ENCODE peak calls at places on chromosomes 16 and 17, in five cellular contexts. C is CD4-positive, alpha-beta memory T cell; T is right cardiac atrium; H is psoas muscle; O is AG04450. E is an unnamed sample.

GRCh38 chr16:59463776-59464175 is 729.7 kb upstream of the GOT2 start:
- DNase-seq in T (no peak), C (no peak), H (no peak), O (no peak), E (no peak)

GRCh38 chr17:77020973-77021372 is 119.8 kb upstream of the SEC14L1 start:
- DNase-seq in T (no peak), H (no peak), C (no peak), O (no peak), E (no peak)

GRCh38 chr16:89352091-89352681 is 134.7 kb downstream of the ZNF778 start:
- DNase-seq in O (no peak), T (peak), C (no peak), H (peak), E (no peak)

GRCh38 chr17:44781553-44782348 is 23.0 kb downstream of the ADAM11 start:
- DNase-seq in H (no peak), T (peak), C (no peak), O (no peak), E (no peak)

GRCh38 chr16:9797306-9797705 is 384.9 kb downstream of the GRIN2A start:
- DNase-seq in C (no peak), T (no peak), H (no peak), O (no peak), E (no peak)

GRCh38 chr17:81020767-81021497 is 14.0 kb upstream of the BAIAP2 start:
- DNase-seq in C (no peak), T (peak), H (peak), O (no peak), E (peak)

GRCh38 chr16:69329369-69330285 is 761 bp downstream of the PDF start:
- DNase-seq in T (peak), H (no peak), C (peak), O (no peak), E (no peak)

GRCh38 chr17:75679706-75680201 is 12.6 kb downstream of the SAP30BP start:
- DNase-seq in T (peak), C (no peak), O (no peak), H (no peak), E (no peak)

GRCh38 chr16:87831421-87832136 is 37.7 kb downstream of the SLC7A5 start:
- DNase-seq in H (no peak), O (no peak), C (peak), T (no peak), E (no peak)

GRCh38 chr17:61551255-61551742 is 39.7 kb downstream of the NACA2 start:
- DNase-seq in C (no peak), H (no peak), T (no peak), O (no peak), E (peak)

GRCh38 chr17:47265983-47266541 is 12.4 kb downstream of the ITGB3 start:
- DNase-seq in C (no peak), H (no peak), O (no peak), T (no peak), E (no peak)

GRCh38 chr16:11788914-11789313 is 8.1 kb downstream of the ZC3H7A start:
- DNase-seq in T (no peak), C (peak), H (no peak), O (no peak), E (no peak)

GRCh38 chr17:72498671-72499210 is 377.9 kb downstream of the SOX9 start:
- DNase-seq in O (no peak), T (no peak), C (no peak), H (no peak), E (peak)
- H3K27ac ChIP-seq in O (no peak), T (no peak), C (no peak), H (no peak), E (no peak)

GRCh38 chr17:82315703-82316358 is 1.6 kb downstream of the CD7 start:
- DNase-seq in O (no peak), T (peak), H (no peak), C (peak), E (no peak)
- H3K4me3 ChIP-seq in O (no peak), T (no peak), H (peak), C (peak), E (no peak)

GRCh38 chr16:49854227-49855203 is 1.4 kb downstream of the ZNF423 start:
- DNase-seq in H (peak), C (no peak), O (no peak), T (peak), E (peak)
- H3K27ac ChIP-seq in H (peak), C (no peak), O (no peak), T (peak), E (peak)

DNA sequence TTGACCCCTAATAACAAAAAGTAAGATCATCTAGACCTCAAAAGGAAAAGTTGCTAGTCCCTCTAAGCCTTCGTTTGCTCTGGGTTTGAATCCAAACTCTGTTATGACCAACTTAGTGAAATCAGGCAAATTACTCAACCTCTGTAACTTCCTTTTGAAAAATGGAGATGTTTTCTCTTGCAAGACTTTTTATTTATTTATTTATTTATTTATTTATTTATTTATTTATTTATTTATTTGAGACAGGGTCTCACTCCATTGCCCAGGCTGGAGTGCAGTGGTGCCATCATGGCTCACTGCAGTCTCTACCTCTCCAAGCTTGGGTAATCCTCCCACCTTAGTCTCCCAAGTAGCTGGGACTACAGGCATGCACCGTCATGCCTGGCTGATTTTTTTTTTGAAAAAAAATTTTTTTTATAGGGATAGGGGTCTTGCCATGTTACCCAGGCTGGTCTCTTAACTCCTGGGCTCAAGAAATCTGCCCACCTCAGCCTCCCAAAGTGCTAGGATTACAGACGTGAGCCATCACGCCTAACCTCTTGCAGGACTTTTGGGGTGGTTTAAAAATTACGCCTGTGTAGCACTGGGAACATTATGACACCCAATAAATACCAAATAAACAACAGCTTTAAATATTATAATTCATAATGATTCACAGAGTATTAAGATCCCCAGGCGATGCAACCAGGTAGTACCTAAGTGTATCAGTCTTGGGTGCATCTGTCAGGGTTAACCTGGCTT is 63.4 kb downstream of the PITPNC1 start:
- DNase-seq in H (no peak), O (no peak), T (no peak), C (no peak), E (no peak)
- H3K4me3 ChIP-seq in H (peak), O (no peak), T (no peak), C (no peak), E (no peak)

GRCh38 chr16:30984669-30985400 is at the start of gene HSD3B7:
- DNase-seq in O (peak), T (peak), H (peak), C (peak), E (peak)

GRCh38 chr16:30983898-30984610 is 953 bp upstream of the HSD3B7 start:
- DNase-seq in T (no peak), C (no peak), O (no peak), H (no peak), E (no peak)

GRCh38 chr16:30986129-30986991 is 1.4 kb downstream of the HSD3B7 start:
- DNase-seq in O (no peak), C (no peak), T (no peak), H (no peak), E (no peak)

GRCh38 chr16:30987581-30988190 is 2.7 kb downstream of the HSD3B7 start:
- DNase-seq in C (no peak), T (no peak), O (no peak), H (no peak), E (no peak)

GRCh38 chr16:30985401-30986128 is 558 bp downstream of the HSD3B7 start:
- DNase-seq in H (peak), C (no peak), T (peak), O (no peak), E (peak)
- H3K27ac ChIP-seq in H (peak), C (no peak), T (no peak), O (no peak), E (peak)

DNA sequence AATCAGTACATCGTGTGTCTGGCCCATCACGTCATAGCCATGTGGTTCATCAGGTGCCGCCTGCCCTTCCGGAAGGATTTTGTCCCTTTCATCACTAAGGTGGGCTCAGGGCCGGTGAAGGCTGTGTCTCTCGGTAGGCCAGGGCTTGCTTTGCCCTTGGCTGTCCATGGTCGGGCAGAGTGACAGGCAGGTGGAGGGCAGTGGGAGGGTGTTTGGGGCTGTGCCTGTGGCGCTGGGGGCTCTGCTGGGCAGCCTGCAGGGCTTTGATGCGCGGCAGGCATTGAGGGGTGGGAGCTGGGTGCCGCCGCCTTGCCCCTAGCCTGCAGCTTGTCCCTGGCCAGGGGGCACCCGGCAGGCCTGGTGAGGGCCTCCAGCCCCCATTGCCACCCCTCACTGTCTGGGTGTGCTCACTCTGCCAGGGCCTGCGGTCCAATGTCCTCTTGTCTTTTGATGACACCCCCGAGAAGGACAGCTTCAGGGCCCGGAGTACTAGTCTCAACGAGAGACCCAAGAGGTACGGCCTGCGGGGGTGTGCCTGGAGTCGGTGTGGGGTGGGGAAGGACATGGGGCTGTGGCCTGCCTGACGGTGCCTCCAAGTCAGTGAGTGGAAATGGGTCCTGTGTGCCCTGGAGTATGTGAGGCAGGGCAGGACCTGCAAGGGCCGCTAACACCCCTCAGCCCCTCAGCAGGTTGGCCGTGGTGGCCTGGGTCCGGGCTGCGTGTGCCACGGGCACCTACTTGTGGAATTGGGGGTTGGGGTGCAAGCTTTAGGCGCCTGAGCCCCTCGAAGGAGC is 28.5 kb downstream of the TSC2 start:
- DNase-seq in H (no peak), C (peak), O (no peak), T (no peak), E (no peak)
- H3K4me3 ChIP-seq in H (no peak), C (no peak), O (no peak), T (no peak), E (no peak)

GRCh38 chr17:66665194-66665593 is 169.7 kb upstream of the CACNG5 start:
- DNase-seq in O (no peak), C (no peak), H (no peak), T (no peak), E (no peak)

GRCh38 chr17:66670211-66670610 is 164.7 kb upstream of the CACNG5 start:
- DNase-seq in O (no peak), H (no peak), C (no peak), T (no peak), E (no peak)

GRCh38 chr17:66667090-66667489 is 167.8 kb upstream of the CACNG5 start:
- DNase-seq in H (no peak), T (no peak), C (no peak), O (no peak), E (no peak)

GRCh38 chr17:66664336-66664735 is 170.6 kb upstream of the CACNG5 start:
- DNase-seq in T (no peak), O (no peak), C (no peak), H (no peak), E (no peak)

GRCh38 chr17:66667491-66668030 is 167.4 kb upstream of the CACNG5 start:
- DNase-seq in T (no peak), H (no peak), C (peak), O (no peak), E (no peak)
- H3K27ac ChIP-seq in T (no peak), H (no peak), C (no peak), O (no peak), E (no peak)

GRCh38 chr16:84594725-84595038 is 23.2 kb downstream of the COTL1 start:
- DNase-seq in O (no peak), T (no peak), H (peak), C (no peak), E (no peak)

GRCh38 chr16:84592718-84593117 is 25.2 kb downstream of the COTL1 start:
- DNase-seq in C (no peak), O (no peak), T (no peak), H (peak), E (no peak)

GRCh38 chr16:84595052-84595481 is 22.8 kb downstream of the COTL1 start:
- DNase-seq in O (no peak), T (no peak), C (peak), H (no peak), E (no peak)

GRCh38 chr16:84596161-84596560 is 21.7 kb downstream of the COTL1 start:
- DNase-seq in H (no peak), C (no peak), O (no peak), T (no peak), E (no peak)

GRCh38 chr16:84593825-84594724 is 23.8 kb downstream of the COTL1 start:
- DNase-seq in C (peak), O (no peak), T (peak), H (peak), E (no peak)
- H3K4me3 ChIP-seq in C (peak), O (no peak), T (no peak), H (no peak), E (no peak)

DNA sequence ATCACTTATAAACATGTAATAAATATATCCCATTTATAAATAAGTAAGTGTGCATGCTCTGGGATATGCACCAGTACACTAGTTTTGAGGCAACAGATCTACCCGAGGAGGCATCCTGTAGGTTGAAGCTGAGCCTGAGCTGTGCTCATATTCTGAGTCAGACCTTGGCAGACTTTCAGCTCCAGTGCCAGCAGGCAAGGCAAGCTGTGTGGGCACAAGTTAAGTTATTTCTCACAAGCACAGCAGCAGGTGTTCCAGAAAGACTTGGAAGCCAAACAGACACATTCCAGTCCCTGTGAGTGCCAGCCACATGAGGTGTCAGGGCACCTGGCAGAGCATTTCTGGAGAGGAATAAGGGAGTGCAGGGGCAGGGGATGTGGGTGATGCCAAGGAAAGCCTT is 1.3 kb upstream of the CLEC19A start:
- DNase-seq in H (no peak), O (no peak), T (no peak), C (no peak), E (peak)
- H3K27ac ChIP-seq in H (no peak), O (no peak), T (no peak), C (no peak), E (no peak)

E was measured in SJCRH30.